ENCODE peak calls at places on chromosomes 12 and 14, in seven cellular contexts. S is HTR-8/SVneo, E is ELR, P is lower lobe of right lung, C is endothelial cell, F is caudate nucleus, J is SK-N-SH. M is an unnamed sample.

GRCh38 chr14:64801800-64802199 is 77.9 kb downstream of the SPTB start:
- DNase-seq in S (peak; percentile 93), E (peak; percentile 60), P (no peak), C (peak; percentile 53), F (no peak), J (peak; percentile 78), M (peak; percentile 73)

GRCh38 chr14:104441275-104442106 is 138.1 kb upstream of the C14orf180 start:
- DNase-seq in S (no peak), E (no peak), P (no peak), C (no peak), F (no peak), J (peak; percentile 29), M (no peak)

GRCh38 chr14:100120522-100121269 is 38.7 kb downstream of the DEGS2 start:
- DNase-seq in S (no peak), E (no peak), P (no peak), C (no peak), F (peak; percentile 29), J (no peak), M (no peak)

GRCh38 chr12:60644076-60644475 is 1048.2 kb downstream of the SLC16A7 start:
- DNase-seq in S (no peak), E (peak; percentile 3), P (no peak), C (no peak), F (no peak), J (no peak), M (no peak)

GRCh38 chr12:57771271-57771872 is 533 bp downstream of the METTL1 start:
- DNase-seq in S (peak; percentile 90), E (peak; percentile 95), P (peak; percentile 90), C (peak; percentile 73), F (no peak), J (peak; percentile 93), M (peak; percentile 91)

GRCh38 chr14:95340201-95340697 is 20.5 kb upstream of the CLMN start:
- DNase-seq in S (no peak), E (no peak), P (no peak), C (no peak), F (no peak), J (no peak), M (no peak)

GRCh38 chr12:34206061-34206785 is 183.9 kb downstream of the ALG10 start:
- DNase-seq in S (no peak), E (no peak), P (no peak), C (no peak), F (no peak), J (no peak), M (no peak)

GRCh38 chr14:56294125-56294524 is 175.9 kb downstream of the PELI2 start:
- DNase-seq in S (no peak), E (no peak), P (no peak), C (no peak), F (no peak), J (no peak), M (peak; percentile 57)